ENCODE peak calls at places on chromosomes 7 and 10, in six cellular contexts. E is H1, Q is GM12878, J is HepG2, K is NT2/D1, V is HCT116. Y is an unnamed sample. For H3K4me1, the result is how much of the 10 kb centered on the place peaks cover.

GRCh38 chr7:111274882-111275281 is 184.0 kb downstream of the LRRN3 start:
- DNase-seq in E (no peak), Q (no peak), J (no peak), K (no peak), V (no peak), Y (peak)

GRCh38 chr7:101362334-101363195 is at the start of gene COL26A1:
- DNase-seq in E (no peak), Q (no peak), J (no peak), K (no peak), V (no peak), Y (no peak)

GRCh38 chr7:117828831-117829230 is 44.4 kb downstream of the CTTNBP2 start:
- DNase-seq in E (no peak), Q (no peak), J (no peak), K (no peak), V (no peak), Y (no peak)

GRCh38 chr7:501526-501925 is 18.1 kb downstream of the PDGFA start:
- DNase-seq in E (no peak), Q (no peak), J (no peak), K (no peak), V (no peak), Y (no peak)

GRCh38 chr7:151138541-151138910 is 29.0 kb downstream of the GBX1 start:
- DNase-seq in E (no peak), Q (no peak), J (no peak), K (no peak), V (no peak), Y (no peak)

GRCh38 chr10:101094113-101094512 is 32.3 kb downstream of the KAZALD1 start:
- DNase-seq in E (no peak), Q (no peak), J (no peak), K (no peak), V (no peak), Y (no peak)

GRCh38 chr10:68633281-68633680 is 73.1 kb downstream of the TET1 start:
- DNase-seq in E (no peak), Q (no peak), J (no peak), K (no peak), V (no peak), Y (no peak)

GRCh38 chr10:28444031-28444430 is 88.9 kb upstream of the WAC start:
- DNase-seq in E (no peak), Q (no peak), J (peak), K (peak), V (no peak), Y (no peak)

GRCh38 chr7:123724725-123725381 is 23.9 kb downstream of the WASL start:
- DNase-seq in E (no peak), Q (no peak), J (no peak), K (no peak), V (no peak), Y (no peak)

DNA sequence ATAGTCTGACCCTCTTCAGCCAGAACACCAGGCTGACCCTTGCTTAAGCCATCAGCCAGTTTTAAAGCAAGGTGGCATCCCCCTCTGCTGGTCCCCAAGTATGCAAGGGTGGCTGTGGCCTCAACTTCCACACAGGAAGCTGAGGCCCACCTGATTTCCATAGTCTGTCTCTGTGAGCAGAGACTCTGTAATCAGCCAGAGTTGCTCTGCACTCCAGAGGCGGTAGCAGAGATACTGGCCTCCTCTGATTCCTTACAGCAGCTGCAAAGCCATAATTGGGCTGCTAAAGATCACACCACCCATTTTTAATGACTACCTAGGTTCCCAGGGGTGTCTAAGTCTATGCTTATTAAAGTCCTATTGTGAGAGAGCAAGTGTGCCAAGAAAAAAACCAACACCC is 1.8 kb downstream of the PDAP1 start:
- DNase-seq in E (no peak), Q (no peak), J (no peak), K (no peak), V (no peak), Y (peak)
- H3K4me1 ChIP-seq in E (under half), Q (under half), J (under half), K (under half), V (under half), Y (under half)

DNA sequence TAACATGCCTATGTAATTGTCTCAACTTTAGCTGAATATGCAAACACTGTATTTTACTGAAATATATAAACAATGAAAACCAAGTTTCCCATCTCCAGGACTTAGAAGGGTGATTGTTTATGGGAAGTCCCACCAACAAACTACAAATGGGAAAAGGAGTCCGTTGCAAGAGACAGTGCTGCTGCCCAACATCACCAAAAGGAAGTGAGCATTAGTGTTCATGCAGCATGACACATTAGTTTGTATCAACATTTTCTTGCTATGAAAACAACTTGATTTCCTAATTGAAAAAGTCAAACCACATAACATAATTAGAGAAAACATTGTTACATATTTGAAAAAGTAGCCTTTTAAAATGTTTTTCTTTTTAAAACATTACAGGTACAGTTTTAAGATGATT is 138.5 kb downstream of the ZNF438 start:
- DNase-seq in E (no peak), Q (no peak), J (no peak), K (no peak), V (no peak), Y (no peak)
- TF ChIP-seq ZNF274 in E (no peak), Q (no peak), J (no peak), K (no peak), V (no peak), Y (no peak)

DNA sequence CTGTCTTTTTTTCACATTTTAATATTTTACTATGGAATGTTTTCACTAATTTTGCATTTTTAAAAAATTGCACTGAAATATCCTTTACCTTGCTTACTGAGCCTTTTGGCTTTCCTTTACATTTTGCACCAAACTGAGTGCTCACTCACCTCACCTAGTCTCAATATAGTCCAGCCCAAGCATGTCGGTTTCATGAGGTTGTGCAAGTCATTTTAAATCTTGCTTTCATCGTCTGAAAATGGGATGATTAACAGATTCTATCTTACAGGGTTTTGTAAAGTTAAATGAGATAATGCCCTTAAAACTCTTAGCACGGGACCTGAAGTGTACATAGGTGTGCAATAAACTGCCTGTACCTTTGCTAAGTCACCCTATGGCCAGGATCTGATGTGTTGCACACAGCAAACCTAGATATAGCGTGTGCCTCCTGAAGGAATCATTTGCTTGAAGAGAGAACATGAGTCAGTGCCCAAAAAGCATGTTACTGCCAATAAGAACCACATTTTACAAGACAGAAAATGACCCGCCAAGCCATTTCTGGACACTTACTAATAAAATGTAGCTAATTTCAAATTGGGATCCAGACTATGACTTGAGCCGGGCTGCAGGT is 199.8 kb downstream of the JCAD start:
- DNase-seq in E (no peak), Q (no peak), J (no peak), K (no peak), V (no peak), Y (no peak)
- H3K4me1 ChIP-seq in E (under half), Q (under half), J (under half), K (under half), V (under half), Y (under half)

GRCh38 chr10:110069502-110069982 is 61.8 kb downstream of the ADD3 start:
- DNase-seq in E (no peak), Q (no peak), J (no peak), K (no peak), V (no peak), Y (no peak)

GRCh38 chr10:110065269-110065668 is 57.5 kb downstream of the ADD3 start:
- DNase-seq in E (no peak), Q (no peak), J (no peak), K (no peak), V (no peak), Y (no peak)

GRCh38 chr10:110068780-110069179 is 61.0 kb downstream of the ADD3 start:
- DNase-seq in E (no peak), Q (no peak), J (no peak), K (no peak), V (no peak), Y (no peak)

GRCh38 chr10:110067960-110068770 is 60.4 kb downstream of the ADD3 start:
- DNase-seq in E (no peak), Q (no peak), J (peak), K (no peak), V (no peak), Y (peak)
- TF ChIP-seq ZNF274 in E (no peak), Q (no peak), J (no peak), K (no peak), V (no peak), Y (no peak)

DNA sequence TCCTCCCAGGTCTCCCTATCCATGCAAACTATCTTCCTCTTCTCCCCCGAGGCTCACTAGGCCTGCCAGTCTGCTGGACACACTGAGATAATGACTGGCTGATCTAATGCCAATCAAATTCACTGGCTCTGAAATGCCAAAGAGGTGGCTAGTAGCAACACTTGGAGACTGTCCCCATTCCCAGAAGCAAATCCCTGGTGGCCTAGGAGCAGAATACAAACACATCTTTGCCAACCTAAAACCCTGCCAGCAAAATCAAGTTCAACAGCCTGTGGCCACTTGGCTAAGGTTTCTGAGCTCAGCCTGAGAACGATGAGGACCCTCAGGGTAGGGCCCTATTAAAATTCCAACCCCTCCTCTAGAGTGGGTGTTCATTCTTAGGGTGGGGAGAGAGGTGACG is 46.6 kb downstream of the SH3PXD2A start:
- DNase-seq in E (no peak), Q (no peak), J (no peak), K (no peak), V (no peak), Y (no peak)
- H3K4me1 ChIP-seq in E (under half), Q (under half), J (half or more), K (under half), V (under half), Y (under half)

DNA sequence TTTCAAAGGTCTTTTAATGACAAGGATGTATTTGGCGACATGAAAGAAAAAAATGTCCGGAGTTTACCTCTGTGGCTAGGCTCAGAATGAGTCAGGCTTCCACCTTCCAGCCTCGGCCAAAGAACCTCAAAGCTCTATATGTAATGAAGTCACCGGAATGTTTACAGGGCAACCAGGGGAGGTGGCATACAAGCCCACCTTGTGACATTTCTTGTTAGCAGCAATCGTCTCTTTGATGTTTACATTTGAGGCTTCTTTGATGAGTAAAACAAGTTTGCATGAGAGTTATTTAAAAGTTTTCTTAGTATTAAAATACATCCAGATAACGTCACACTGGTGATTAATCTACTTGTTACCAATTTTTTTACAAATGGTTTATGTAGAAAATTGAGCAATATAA is 133.1 kb upstream of the ADAM12 start:
- DNase-seq in E (no peak), Q (no peak), J (peak), K (no peak), V (peak), Y (no peak)
- TF ChIP-seq ZNF274 in E (no peak), Q (no peak), J (no peak), K (no peak), V (no peak), Y (no peak)

GRCh38 chr7:44291733-44292395 is 33.5 kb downstream of the CAMK2B start:
- DNase-seq in E (no peak), Q (no peak), J (no peak), K (no peak), V (no peak), Y (no peak)
- H3K4me1 ChIP-seq in E (under half), Q (under half), J (under half), K (under half), V (under half), Y (under half)

Y was measured in K562.